ENCODE peak calls at places on chromosomes 4 and X, in four cellular contexts. One of them, this sample, is unnamed.

GRCh38 chr4:13441506-13441905 is 42.6 kb downstream of the RAB28 start:
- DNase-seq in neuronal stem cell: no peak
- DNase-seq in H9: no peak
- DNase-seq in IMR-90: no peak
- DNase-seq in this sample: no peak

GRCh38 chr4:38576767-38577166 is 87.2 kb upstream of the KLF3 start:
- DNase-seq in neuronal stem cell: no peak
- DNase-seq in H9: no peak
- DNase-seq in IMR-90: no peak
- DNase-seq in this sample: no peak

GRCh38 chr4:20624783-20625364 is 75.4 kb upstream of the PACRGL start:
- DNase-seq in neuronal stem cell: no peak
- DNase-seq in H9: no peak
- DNase-seq in IMR-90: peak
- DNase-seq in this sample: no peak

GRCh38 chr4:182555997-182556418 is 312.8 kb downstream of the TENM3 start:
- DNase-seq in neuronal stem cell: peak
- DNase-seq in H9: peak
- DNase-seq in IMR-90: peak
- DNase-seq in this sample: peak

GRCh38 chrX:16239211-16239610 is 71.9 kb downstream of the MAGEB17 start:
- DNase-seq in neuronal stem cell: no peak
- DNase-seq in H9: no peak
- DNase-seq in IMR-90: peak
- DNase-seq in this sample: no peak

GRCh38 chrX:11908371-11908770 is 150.3 kb downstream of the MSL3 start:
- DNase-seq in neuronal stem cell: no peak
- DNase-seq in H9: no peak
- DNase-seq in IMR-90: no peak
- DNase-seq in this sample: peak

GRCh38 chrX:87409113-87409841 is 108.3 kb upstream of the KLHL4 start:
- DNase-seq in neuronal stem cell: no peak
- DNase-seq in H9: no peak
- DNase-seq in IMR-90: peak
- DNase-seq in this sample: peak

GRCh38 chr4:75715105-75715799 is 9.1 kb upstream of the USO1 start:
- DNase-seq in neuronal stem cell: no peak
- DNase-seq in H9: no peak
- DNase-seq in IMR-90: peak
- DNase-seq in this sample: peak

GRCh38 chrX:154483325-154483724 is 3.1 kb downstream of the UBL4A start:
- DNase-seq in neuronal stem cell: no peak
- DNase-seq in H9: peak
- DNase-seq in IMR-90: no peak
- DNase-seq in this sample: no peak

GRCh38 chr4:128387600-128388351 is 100.2 kb upstream of the PGRMC2 start:
- DNase-seq in neuronal stem cell: no peak
- DNase-seq in H9: no peak
- DNase-seq in IMR-90: peak
- DNase-seq in this sample: peak

GRCh38 chrX:138886769-138887168 is 175.3 kb upstream of the FGF13 start:
- DNase-seq in neuronal stem cell: no peak
- DNase-seq in H9: no peak
- DNase-seq in IMR-90: no peak
- DNase-seq in this sample: no peak

GRCh38 chrX:17535229-17535628 is 160.2 kb downstream of the NHS start:
- DNase-seq in neuronal stem cell: no peak
- DNase-seq in H9: peak
- DNase-seq in IMR-90: peak
- DNase-seq in this sample: peak

GRCh38 chr4:11791808-11792207 is 363.1 kb upstream of the HS3ST1 start:
- DNase-seq in neuronal stem cell: no peak
- DNase-seq in H9: no peak
- DNase-seq in IMR-90: no peak
- DNase-seq in this sample: no peak

GRCh38 chr4:37827030-37827705 is 682 bp downstream of the PGM2 start:
- DNase-seq in neuronal stem cell: no peak
- DNase-seq in H9: no peak
- DNase-seq in IMR-90: peak
- DNase-seq in this sample: peak

GRCh38 chr4:145278341-145279121 is 98.1 kb upstream of the OTUD4 start:
- DNase-seq in neuronal stem cell: no peak
- DNase-seq in H9: no peak
- DNase-seq in IMR-90: peak
- DNase-seq in this sample: no peak

GRCh38 chr4:185576314-185576713 is 41.0 kb upstream of the PDLIM3 start:
- DNase-seq in neuronal stem cell: no peak
- DNase-seq in H9: no peak
- DNase-seq in IMR-90: no peak
- DNase-seq in this sample: no peak

GRCh38 chr4:133147922-133148689 is 988 bp upstream of the PCDH10 start:
- DNase-seq in neuronal stem cell: peak
- DNase-seq in H9: peak
- DNase-seq in IMR-90: peak
- DNase-seq in this sample: peak

GRCh38 chrX:130108647-130109428 is 1.5 kb downstream of the ELF4 start:
- DNase-seq in neuronal stem cell: no peak
- DNase-seq in H9: no peak
- DNase-seq in IMR-90: no peak
- DNase-seq in this sample: peak

GRCh38 chrX:118000518-118000917 is 116.1 kb downstream of the KLHL13 start:
- DNase-seq in neuronal stem cell: no peak
- DNase-seq in H9: no peak
- DNase-seq in IMR-90: no peak
- DNase-seq in this sample: no peak

GRCh38 chr4:26762650-26763049 is 98.0 kb upstream of the STIM2 start:
- DNase-seq in neuronal stem cell: no peak
- DNase-seq in H9: no peak
- DNase-seq in IMR-90: peak
- DNase-seq in this sample: peak

GRCh38 chrX:124332481-124333424 is at the start of gene TEX13D:
- DNase-seq in neuronal stem cell: no peak
- DNase-seq in H9: peak
- DNase-seq in IMR-90: no peak
- DNase-seq in this sample: no peak

GRCh38 chrX:87299563-87300160 is 217.9 kb upstream of the KLHL4 start:
- DNase-seq in neuronal stem cell: peak
- DNase-seq in H9: no peak
- DNase-seq in IMR-90: peak
- DNase-seq in this sample: peak

GRCh38 chrX:24574743-24575142 is 72.4 kb downstream of the PCYT1B start:
- DNase-seq in neuronal stem cell: no peak
- DNase-seq in H9: no peak
- DNase-seq in IMR-90: no peak
- DNase-seq in this sample: no peak

GRCh38 chr4:140330311-140330900 is 43.0 kb upstream of the SCOC start:
- DNase-seq in neuronal stem cell: no peak
- DNase-seq in H9: no peak
- DNase-seq in IMR-90: peak
- DNase-seq in this sample: peak

GRCh38 chr4:154618708-154619315 is 6.4 kb upstream of the FGG start:
- DNase-seq in neuronal stem cell: peak
- DNase-seq in H9: peak
- DNase-seq in IMR-90: peak
- DNase-seq in this sample: peak

GRCh38 chr4:168859888-168860694 is 150.0 kb downstream of the CBR4 start:
- DNase-seq in neuronal stem cell: no peak
- DNase-seq in H9: no peak
- DNase-seq in IMR-90: peak
- DNase-seq in this sample: no peak

GRCh38 chrX:29913647-29914046 is 301.7 kb upstream of the MAGEB2 start:
- DNase-seq in neuronal stem cell: no peak
- DNase-seq in H9: no peak
- DNase-seq in IMR-90: no peak
- DNase-seq in this sample: peak
- H4K8ac ChIP-seq in neuronal stem cell: no peak
- H4K8ac ChIP-seq in H9: no peak
- H4K8ac ChIP-seq in IMR-90: no peak
- H4K8ac ChIP-seq in this sample: no peak

GRCh38 chrX:2137882-2138281 is 362.9 kb downstream of the DHRSX start:
- DNase-seq in neuronal stem cell: no peak
- DNase-seq in H9: no peak
- DNase-seq in IMR-90: no peak
- DNase-seq in this sample: no peak
- H4K8ac ChIP-seq in neuronal stem cell: no peak
- H4K8ac ChIP-seq in H9: no peak
- H4K8ac ChIP-seq in IMR-90: no peak
- H4K8ac ChIP-seq in this sample: no peak

GRCh38 chr4:19026281-19026680 is 1004.7 kb upstream of the LCORL start:
- DNase-seq in neuronal stem cell: no peak
- DNase-seq in H9: no peak
- DNase-seq in IMR-90: no peak
- DNase-seq in this sample: no peak

GRCh38 chr4:19025031-19025430 is 1003.5 kb upstream of the LCORL start:
- DNase-seq in neuronal stem cell: no peak
- DNase-seq in H9: no peak
- DNase-seq in IMR-90: no peak
- DNase-seq in this sample: peak

GRCh38 chr4:19034089-19034488 is 1012.5 kb upstream of the LCORL start:
- DNase-seq in neuronal stem cell: no peak
- DNase-seq in H9: no peak
- DNase-seq in IMR-90: no peak
- DNase-seq in this sample: no peak

GRCh38 chr4:19030048-19030447 is 1008.5 kb upstream of the LCORL start:
- DNase-seq in neuronal stem cell: peak
- DNase-seq in H9: no peak
- DNase-seq in IMR-90: peak
- DNase-seq in this sample: peak

DNA sequence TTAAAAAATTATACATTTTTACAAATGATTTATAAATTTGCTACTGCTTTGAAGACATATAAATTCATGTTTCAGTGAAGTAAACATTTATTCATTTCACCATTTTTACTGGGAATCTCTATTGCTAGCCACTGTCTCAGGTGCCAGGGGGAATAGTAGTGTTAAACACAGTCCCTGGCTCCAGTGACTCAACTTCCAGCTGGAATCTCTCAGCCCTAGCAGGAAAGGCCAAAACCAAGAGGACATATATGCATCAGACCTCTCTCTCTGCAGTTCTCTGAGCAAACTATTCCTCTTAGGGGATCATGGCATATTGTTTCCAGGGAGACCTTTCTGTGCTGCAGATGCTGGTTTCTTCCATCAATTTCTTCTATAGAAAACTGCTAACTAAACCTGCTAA is 1009.0 kb upstream of the LCORL start:
- DNase-seq in neuronal stem cell: no peak
- DNase-seq in H9: no peak
- DNase-seq in IMR-90: no peak
- DNase-seq in this sample: no peak
- H4K8ac ChIP-seq in neuronal stem cell: no peak
- H4K8ac ChIP-seq in H9: no peak
- H4K8ac ChIP-seq in IMR-90: no peak
- H4K8ac ChIP-seq in this sample: no peak

GRCh38 chr4:117093581-117093980 is 8.2 kb upstream of the TRAM1L1 start:
- DNase-seq in neuronal stem cell: no peak
- DNase-seq in H9: no peak
- DNase-seq in IMR-90: peak
- DNase-seq in this sample: no peak

GRCh38 chr4:117096462-117096861 is 11.1 kb upstream of the TRAM1L1 start:
- DNase-seq in neuronal stem cell: no peak
- DNase-seq in H9: no peak
- DNase-seq in IMR-90: no peak
- DNase-seq in this sample: no peak

GRCh38 chr4:117096886-117097285 is 11.5 kb upstream of the TRAM1L1 start:
- DNase-seq in neuronal stem cell: no peak
- DNase-seq in H9: no peak
- DNase-seq in IMR-90: no peak
- DNase-seq in this sample: no peak
- H4K8ac ChIP-seq in neuronal stem cell: no peak
- H4K8ac ChIP-seq in H9: no peak
- H4K8ac ChIP-seq in IMR-90: no peak
- H4K8ac ChIP-seq in this sample: no peak

GRCh38 chrX:134632386-134632785 is 25.9 kb downstream of the PLAC1 start:
- DNase-seq in neuronal stem cell: no peak
- DNase-seq in H9: no peak
- DNase-seq in IMR-90: no peak
- DNase-seq in this sample: no peak

GRCh38 chrX:134633832-134634231 is 24.4 kb downstream of the PLAC1 start:
- DNase-seq in neuronal stem cell: no peak
- DNase-seq in H9: no peak
- DNase-seq in IMR-90: no peak
- DNase-seq in this sample: no peak

GRCh38 chrX:134640914-134641313 is 17.4 kb downstream of the PLAC1 start:
- DNase-seq in neuronal stem cell: no peak
- DNase-seq in H9: no peak
- DNase-seq in IMR-90: no peak
- DNase-seq in this sample: no peak

GRCh38 chrX:134634691-134635090 is 23.6 kb downstream of the PLAC1 start:
- DNase-seq in neuronal stem cell: no peak
- DNase-seq in H9: no peak
- DNase-seq in IMR-90: peak
- DNase-seq in this sample: no peak

DNA sequence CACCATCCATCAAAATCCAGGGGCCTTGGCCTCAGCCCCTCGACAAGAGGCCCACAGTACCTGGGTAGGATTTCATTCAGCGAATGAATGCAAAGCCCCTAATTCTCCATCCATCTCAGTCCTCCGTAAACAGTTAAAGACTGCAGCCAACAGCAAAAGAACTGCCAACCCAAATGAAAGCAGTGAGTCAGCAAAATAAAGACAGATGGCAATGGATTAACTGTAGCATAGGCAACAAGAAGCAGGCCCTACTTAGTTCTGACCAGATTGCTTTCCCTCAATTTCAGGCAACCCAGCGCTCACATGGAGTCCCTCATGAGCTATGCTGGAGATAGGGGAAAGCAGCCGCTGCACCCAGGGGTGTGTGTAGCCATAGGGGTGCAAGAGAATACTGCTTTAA is 21.4 kb downstream of the PLAC1 start:
- DNase-seq in neuronal stem cell: no peak
- DNase-seq in H9: no peak
- DNase-seq in IMR-90: peak
- DNase-seq in this sample: no peak
- H4K8ac ChIP-seq in neuronal stem cell: no peak
- H4K8ac ChIP-seq in H9: no peak
- H4K8ac ChIP-seq in IMR-90: no peak
- H4K8ac ChIP-seq in this sample: no peak

This sample was measured in mesendoderm.